ENCODE peak calls at places on chromosomes 11 and 22, in ten cellular contexts. One of them, this sample, is unnamed.

GRCh38 chr11:114847599-114847998 is 169.3 kb downstream of the NXPE2 start:
- DNase-seq in AG10803: no peak
- DNase-seq in EL: no peak
- DNase-seq in Caco-2: no peak
- DNase-seq in HL-60: no peak
- DNase-seq in astrocyte of the spinal cord: no peak
- DNase-seq in AG08396: no peak
- DNase-seq in astrocyte of the cerebellum: no peak
- DNase-seq in left ventricle myocardium inferior: no peak
- DNase-seq in ureter: no peak
- DNase-seq in this sample: no peak

GRCh38 chr11:15742626-15743243 is 613.6 kb downstream of the SOX6 start:
- DNase-seq in AG10803: no peak
- DNase-seq in EL: peak; percentile 6
- DNase-seq in Caco-2: no peak
- DNase-seq in HL-60: no peak
- DNase-seq in astrocyte of the spinal cord: peak; percentile 28
- DNase-seq in AG08396: peak; percentile 11
- DNase-seq in astrocyte of the cerebellum: no peak
- DNase-seq in left ventricle myocardium inferior: no peak
- DNase-seq in ureter: no peak
- DNase-seq in this sample: no peak

GRCh38 chr22:27075891-27076290 is 418.5 kb downstream of the MIAT start:
- DNase-seq in AG10803: no peak
- DNase-seq in EL: no peak
- DNase-seq in Caco-2: no peak
- DNase-seq in HL-60: no peak
- DNase-seq in astrocyte of the spinal cord: no peak
- DNase-seq in AG08396: no peak
- DNase-seq in astrocyte of the cerebellum: no peak
- DNase-seq in left ventricle myocardium inferior: no peak
- DNase-seq in ureter: no peak
- DNase-seq in this sample: no peak

GRCh38 chr11:27698872-27699241 is 1.4 kb downstream of the BDNF start:
- DNase-seq in AG10803: peak; percentile 90
- DNase-seq in EL: peak; percentile 95
- DNase-seq in Caco-2: peak; percentile 91
- DNase-seq in HL-60: peak; percentile 65
- DNase-seq in astrocyte of the spinal cord: peak; percentile 94
- DNase-seq in AG08396: peak; percentile 87
- DNase-seq in astrocyte of the cerebellum: peak; percentile 86
- DNase-seq in left ventricle myocardium inferior: peak; percentile 79
- DNase-seq in ureter: peak; percentile 85
- DNase-seq in this sample: peak; percentile 67

GRCh38 chr11:119567667-119568582 is 145.0 kb upstream of the THY1 start:
- DNase-seq in AG10803: peak; percentile 89
- DNase-seq in EL: peak; percentile 90
- DNase-seq in Caco-2: no peak
- DNase-seq in HL-60: no peak
- DNase-seq in astrocyte of the spinal cord: peak; percentile 70
- DNase-seq in AG08396: peak; percentile 67
- DNase-seq in astrocyte of the cerebellum: peak; percentile 27
- DNase-seq in left ventricle myocardium inferior: no peak
- DNase-seq in ureter: no peak
- DNase-seq in this sample: no peak

GRCh38 chr22:21034989-21035388 is 2.6 kb upstream of the SLC7A4 start:
- DNase-seq in AG10803: no peak
- DNase-seq in EL: no peak
- DNase-seq in Caco-2: no peak
- DNase-seq in HL-60: no peak
- DNase-seq in astrocyte of the spinal cord: no peak
- DNase-seq in AG08396: no peak
- DNase-seq in astrocyte of the cerebellum: no peak
- DNase-seq in left ventricle myocardium inferior: no peak
- DNase-seq in ureter: no peak
- DNase-seq in this sample: no peak

GRCh38 chr22:46758098-46758497 is 4.4 kb upstream of the TBC1D22A start:
- DNase-seq in AG10803: no peak
- DNase-seq in EL: no peak
- DNase-seq in Caco-2: no peak
- DNase-seq in HL-60: peak; percentile 84
- DNase-seq in astrocyte of the spinal cord: no peak
- DNase-seq in AG08396: no peak
- DNase-seq in astrocyte of the cerebellum: no peak
- DNase-seq in left ventricle myocardium inferior: no peak
- DNase-seq in ureter: no peak
- DNase-seq in this sample: no peak

GRCh38 chr11:61963016-61963281 is 4.5 kb downstream of the FTH1 start:
- DNase-seq in AG10803: no peak
- DNase-seq in EL: no peak
- DNase-seq in Caco-2: no peak
- DNase-seq in HL-60: no peak
- DNase-seq in astrocyte of the spinal cord: no peak
- DNase-seq in AG08396: no peak
- DNase-seq in astrocyte of the cerebellum: no peak
- DNase-seq in left ventricle myocardium inferior: no peak
- DNase-seq in ureter: no peak
- DNase-seq in this sample: no peak

GRCh38 chr11:75931124-75931523 is 116.1 kb downstream of the UVRAG start:
- DNase-seq in AG10803: peak; percentile 18
- DNase-seq in EL: peak; percentile 52
- DNase-seq in Caco-2: no peak
- DNase-seq in HL-60: no peak
- DNase-seq in astrocyte of the spinal cord: peak; percentile 45
- DNase-seq in AG08396: peak; percentile 21
- DNase-seq in astrocyte of the cerebellum: no peak
- DNase-seq in left ventricle myocardium inferior: no peak
- DNase-seq in ureter: no peak
- DNase-seq in this sample: no peak

GRCh38 chr11:75777461-75778110 is 9.0 kb downstream of the DGAT2 start:
- DNase-seq in AG10803: no peak
- DNase-seq in EL: peak; percentile 19
- DNase-seq in Caco-2: no peak
- DNase-seq in HL-60: peak; percentile 67
- DNase-seq in astrocyte of the spinal cord: no peak
- DNase-seq in AG08396: no peak
- DNase-seq in astrocyte of the cerebellum: no peak
- DNase-seq in left ventricle myocardium inferior: no peak
- DNase-seq in ureter: no peak
- DNase-seq in this sample: peak; percentile 34

GRCh38 chr22:21778705-21779363 is 43.2 kb upstream of the YPEL1 start:
- DNase-seq in AG10803: peak; percentile 78
- DNase-seq in EL: peak; percentile 81
- DNase-seq in Caco-2: no peak
- DNase-seq in HL-60: no peak
- DNase-seq in astrocyte of the spinal cord: peak; percentile 86
- DNase-seq in AG08396: peak; percentile 46
- DNase-seq in astrocyte of the cerebellum: peak; percentile 72
- DNase-seq in left ventricle myocardium inferior: no peak
- DNase-seq in ureter: no peak
- DNase-seq in this sample: no peak

GRCh38 chr11:123475478-123475877 is 45.4 kb downstream of the GRAMD1B start:
- DNase-seq in AG10803: peak; percentile 45
- DNase-seq in EL: peak; percentile 73
- DNase-seq in Caco-2: peak; percentile 24
- DNase-seq in HL-60: no peak
- DNase-seq in astrocyte of the spinal cord: peak; percentile 66
- DNase-seq in AG08396: no peak
- DNase-seq in astrocyte of the cerebellum: no peak
- DNase-seq in left ventricle myocardium inferior: no peak
- DNase-seq in ureter: no peak
- DNase-seq in this sample: no peak

GRCh38 chr11:11265994-11266606 is 87.0 kb downstream of the CSNK2A3 start:
- DNase-seq in AG10803: no peak
- DNase-seq in EL: peak; percentile 13
- DNase-seq in Caco-2: peak; percentile 78
- DNase-seq in HL-60: peak; percentile 27
- DNase-seq in astrocyte of the spinal cord: peak; percentile 7
- DNase-seq in AG08396: peak; percentile 62
- DNase-seq in astrocyte of the cerebellum: no peak
- DNase-seq in left ventricle myocardium inferior: no peak
- DNase-seq in ureter: no peak
- DNase-seq in this sample: peak; percentile 68

GRCh38 chr11:44624761-44625221 is 59.3 kb downstream of the CD82 start:
- DNase-seq in AG10803: no peak
- DNase-seq in EL: no peak
- DNase-seq in Caco-2: no peak
- DNase-seq in HL-60: no peak
- DNase-seq in astrocyte of the spinal cord: no peak
- DNase-seq in AG08396: peak; percentile 1
- DNase-seq in astrocyte of the cerebellum: no peak
- DNase-seq in left ventricle myocardium inferior: no peak
- DNase-seq in ureter: peak; percentile 26
- DNase-seq in this sample: peak; percentile 13

GRCh38 chr11:69603978-69604524 is 36.9 kb upstream of the CCND1 start:
- DNase-seq in AG10803: peak; percentile 13
- DNase-seq in EL: no peak
- DNase-seq in Caco-2: no peak
- DNase-seq in HL-60: no peak
- DNase-seq in astrocyte of the spinal cord: no peak
- DNase-seq in AG08396: no peak
- DNase-seq in astrocyte of the cerebellum: peak; percentile 8
- DNase-seq in left ventricle myocardium inferior: no peak
- DNase-seq in ureter: no peak
- DNase-seq in this sample: no peak

GRCh38 chr22:31350410-31350863 is 4.3 kb upstream of the PATZ1 start:
- DNase-seq in AG10803: no peak
- DNase-seq in EL: no peak
- DNase-seq in Caco-2: no peak
- DNase-seq in HL-60: no peak
- DNase-seq in astrocyte of the spinal cord: no peak
- DNase-seq in AG08396: no peak
- DNase-seq in astrocyte of the cerebellum: no peak
- DNase-seq in left ventricle myocardium inferior: no peak
- DNase-seq in ureter: no peak
- DNase-seq in this sample: no peak

GRCh38 chr11:9028591-9028990 is 24.8 kb upstream of the NRIP3 start:
- DNase-seq in AG10803: no peak
- DNase-seq in EL: no peak
- DNase-seq in Caco-2: no peak
- DNase-seq in HL-60: no peak
- DNase-seq in astrocyte of the spinal cord: no peak
- DNase-seq in AG08396: no peak
- DNase-seq in astrocyte of the cerebellum: no peak
- DNase-seq in left ventricle myocardium inferior: no peak
- DNase-seq in ureter: no peak
- DNase-seq in this sample: no peak

GRCh38 chr11:46977940-46978595 is 41.5 kb downstream of the CSTPP1 start:
- DNase-seq in AG10803: no peak
- DNase-seq in EL: peak; percentile 45
- DNase-seq in Caco-2: no peak
- DNase-seq in HL-60: no peak
- DNase-seq in astrocyte of the spinal cord: peak; percentile 23
- DNase-seq in AG08396: no peak
- DNase-seq in astrocyte of the cerebellum: no peak
- DNase-seq in left ventricle myocardium inferior: no peak
- DNase-seq in ureter: no peak
- DNase-seq in this sample: no peak

GRCh38 chr11:75986966-75987365 is 172.0 kb downstream of the UVRAG start:
- DNase-seq in AG10803: no peak
- DNase-seq in EL: no peak
- DNase-seq in Caco-2: no peak
- DNase-seq in HL-60: no peak
- DNase-seq in astrocyte of the spinal cord: no peak
- DNase-seq in AG08396: no peak
- DNase-seq in astrocyte of the cerebellum: no peak
- DNase-seq in left ventricle myocardium inferior: no peak
- DNase-seq in ureter: no peak
- DNase-seq in this sample: no peak

GRCh38 chr11:35632301-35632700 is 14.0 kb downstream of the FJX1 start:
- DNase-seq in AG10803: peak; percentile 80
- DNase-seq in EL: peak; percentile 72
- DNase-seq in Caco-2: no peak
- DNase-seq in HL-60: no peak
- DNase-seq in astrocyte of the spinal cord: peak; percentile 10
- DNase-seq in AG08396: no peak
- DNase-seq in astrocyte of the cerebellum: no peak
- DNase-seq in left ventricle myocardium inferior: no peak
- DNase-seq in ureter: no peak
- DNase-seq in this sample: no peak

GRCh38 chr11:77547863-77548551 is 41.7 kb upstream of the AQP11 start:
- DNase-seq in AG10803: peak; percentile 72
- DNase-seq in EL: peak; percentile 65
- DNase-seq in Caco-2: peak; percentile 75
- DNase-seq in HL-60: peak; percentile 66
- DNase-seq in astrocyte of the spinal cord: peak; percentile 75
- DNase-seq in AG08396: peak; percentile 52
- DNase-seq in astrocyte of the cerebellum: peak; percentile 59
- DNase-seq in left ventricle myocardium inferior: no peak
- DNase-seq in ureter: peak; percentile 51
- DNase-seq in this sample: peak; percentile 18

GRCh38 chr22:32622004-32622761 is 147.6 kb downstream of the FBXO7 start:
- DNase-seq in AG10803: peak; percentile 96
- DNase-seq in EL: peak; percentile 90
- DNase-seq in Caco-2: peak; percentile 80
- DNase-seq in HL-60: no peak
- DNase-seq in astrocyte of the spinal cord: peak; percentile 61
- DNase-seq in AG08396: peak; percentile 86
- DNase-seq in astrocyte of the cerebellum: peak; percentile 15
- DNase-seq in left ventricle myocardium inferior: peak; percentile 62
- DNase-seq in ureter: peak; percentile 64
- DNase-seq in this sample: no peak

GRCh38 chr11:34529643-34530042 is 16.0 kb upstream of the ELF5 start:
- DNase-seq in AG10803: no peak
- DNase-seq in EL: no peak
- DNase-seq in Caco-2: no peak
- DNase-seq in HL-60: no peak
- DNase-seq in astrocyte of the spinal cord: no peak
- DNase-seq in AG08396: no peak
- DNase-seq in astrocyte of the cerebellum: no peak
- DNase-seq in left ventricle myocardium inferior: no peak
- DNase-seq in ureter: no peak
- DNase-seq in this sample: no peak

This sample was measured in activated CD4-positive, alpha-beta memory T cell treated with anti-CD3 and anti-CD28 coated beads, Interleukin-2, amount 10 ng/mL, durations not matched to agents 7 days and 5 days.